ENCODE peak calls at places on chromosome 1, in seven cellular contexts. E, A, C, J, N, R and S are unnamed samples.

GRCh38 chr1:57963545-57963944 is 539.7 kb upstream of the DAB1 start:
- DNase-seq in E (peak; percentile 59), A (no peak), C (no peak), J (no peak), N (no peak), R (no peak), S (no peak)

GRCh38 chr1:117678246-117678977 is 72.6 kb downstream of the TENT5C start:
- DNase-seq in E (no peak), A (no peak), C (no peak), J (no peak), N (peak; percentile 53), R (no peak), S (no peak)

GRCh38 chr1:38370716-38371504 is 324.3 kb upstream of the POU3F1 start:
- DNase-seq in E (peak; percentile 52), A (no peak), C (no peak), J (no peak), N (no peak), R (no peak), S (no peak)

GRCh38 chr1:231971397-231972233 is 345.0 kb downstream of the DISC1 start:
- DNase-seq in E (peak; percentile 17), A (no peak), C (no peak), J (no peak), N (no peak), R (peak; percentile 84), S (no peak)

GRCh38 chr1:87451229-87451900 is 122.7 kb downstream of the LMO4 start:
- DNase-seq in E (no peak), A (no peak), C (no peak), J (no peak), N (no peak), R (peak; percentile 34), S (no peak)

GRCh38 chr1:100353988-100354387 is 1.7 kb downstream of the CDC14A start:
- DNase-seq in E (peak; percentile 7), A (no peak), C (peak; percentile 20), J (no peak), N (no peak), R (no peak), S (no peak)

GRCh38 chr1:193103759-193104495 is 1.3 kb downstream of the GLRX2 start:
- DNase-seq in E (no peak), A (no peak), C (no peak), J (no peak), N (no peak), R (no peak), S (no peak)

GRCh38 chr1:25682059-25682601 is 65.5 kb downstream of the MAN1C1 start:
- DNase-seq in E (no peak), A (no peak), C (no peak), J (no peak), N (no peak), R (no peak), S (no peak)

GRCh38 chr1:60875139-60875538 is 207.2 kb upstream of the NFIA start:
- DNase-seq in E (no peak), A (no peak), C (no peak), J (no peak), N (no peak), R (peak; percentile 34), S (no peak)

GRCh38 chr1:229762891-229763290 is 136.8 kb downstream of the URB2 start:
- DNase-seq in E (no peak), A (no peak), C (no peak), J (no peak), N (no peak), R (no peak), S (no peak)

GRCh38 chr1:96981181-96981580 is 259.6 kb downstream of the PTBP2 start:
- DNase-seq in E (peak; percentile 74), A (no peak), C (no peak), J (no peak), N (no peak), R (no peak), S (no peak)

GRCh38 chr1:162629651-162630050 is 2.6 kb upstream of the DDR2 start:
- DNase-seq in E (peak; percentile 34), A (no peak), C (no peak), J (no peak), N (no peak), R (peak; percentile 79), S (no peak)

GRCh38 chr1:22096036-22096435 is 43.5 kb downstream of the CDC42 start:
- DNase-seq in E (no peak), A (no peak), C (no peak), J (no peak), N (no peak), R (no peak), S (no peak)

GRCh38 chr1:164648211-164649080 is 89.5 kb downstream of the PBX1 start:
- DNase-seq in E (no peak), A (no peak), C (no peak), J (no peak), N (no peak), R (no peak), S (no peak)

GRCh38 chr1:231215676-231216385 is 25.2 kb upstream of the GNPAT start:
- DNase-seq in E (no peak), A (no peak), C (no peak), J (no peak), N (no peak), R (no peak), S (no peak)

DNA sequence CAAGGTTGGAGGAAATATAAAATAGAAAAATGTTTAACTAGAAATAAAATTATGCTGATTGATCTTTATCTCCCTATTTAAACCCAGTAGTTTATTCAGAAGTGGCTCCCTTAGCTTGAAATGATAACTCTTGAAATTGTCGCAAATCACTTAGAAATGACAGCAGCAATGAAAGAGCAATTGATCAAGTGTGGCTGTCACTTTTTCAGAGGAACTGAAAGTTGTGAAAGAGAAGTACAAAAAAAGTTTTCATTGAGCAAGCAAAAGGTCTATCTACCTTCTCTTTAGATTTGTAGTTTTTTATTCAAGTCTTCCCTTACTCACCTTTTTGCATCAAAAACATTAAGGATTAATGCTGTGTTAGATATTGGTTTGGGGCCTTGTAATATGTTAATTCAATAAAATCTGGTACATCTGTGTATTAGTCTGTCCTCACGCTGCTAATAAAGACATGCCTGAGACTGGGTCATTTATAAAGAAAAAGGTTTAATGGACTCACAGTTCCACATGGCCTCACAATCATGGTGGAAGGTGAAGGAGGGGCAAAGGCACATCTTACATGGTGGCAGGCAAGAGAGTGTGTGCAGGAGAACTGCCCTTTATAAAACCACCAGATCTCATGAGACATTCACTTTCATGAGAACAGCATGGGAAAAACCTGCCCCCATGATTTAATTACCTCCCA is 48.3 kb downstream of the LRRC8C start:
- DNase-seq in E (no peak), A (no peak), C (no peak), J (no peak), N (no peak), R (no peak), S (no peak)
- H3K9me3 ChIP-seq in E (no peaks in the 10 kb centered on the region), A (no peaks in the 10 kb centered on the region), C (no peaks in the 10 kb centered on the region), J (peaks cover 5% of the 10 kb centered on the region), N (no peaks in the 10 kb centered on the region), R (no peaks in the 10 kb centered on the region), S (peaks cover 8% of the 10 kb centered on the region)

GRCh38 chr1:158930504-158930903 is 848 bp upstream of the PYHIN1 start:
- DNase-seq in E (no peak), A (no peak), C (no peak), J (peak; percentile 46), N (no peak), R (no peak), S (no peak)
- H3K27ac ChIP-seq in E (no peak overlapping the region), A (no peak overlapping the region), C (no peak overlapping the region), J (peak overlapping the region; percentile 60), N (no peak overlapping the region), R (no peak overlapping the region), S (no peak overlapping the region)

GRCh38 chr1:152411144-152411543 is 2.9 kb downstream of the CRNN start:
- DNase-seq in E (no peak), A (no peak), C (no peak), J (no peak), N (no peak), R (no peak), S (no peak)
- H3K9me3 ChIP-seq in E (no peaks in the 10 kb centered on the region), A (no peaks in the 10 kb centered on the region), C (no peaks in the 10 kb centered on the region), J (no peaks in the 10 kb centered on the region), N (no peaks in the 10 kb centered on the region), R (no peaks in the 10 kb centered on the region), S (no peaks in the 10 kb centered on the region)

DNA sequence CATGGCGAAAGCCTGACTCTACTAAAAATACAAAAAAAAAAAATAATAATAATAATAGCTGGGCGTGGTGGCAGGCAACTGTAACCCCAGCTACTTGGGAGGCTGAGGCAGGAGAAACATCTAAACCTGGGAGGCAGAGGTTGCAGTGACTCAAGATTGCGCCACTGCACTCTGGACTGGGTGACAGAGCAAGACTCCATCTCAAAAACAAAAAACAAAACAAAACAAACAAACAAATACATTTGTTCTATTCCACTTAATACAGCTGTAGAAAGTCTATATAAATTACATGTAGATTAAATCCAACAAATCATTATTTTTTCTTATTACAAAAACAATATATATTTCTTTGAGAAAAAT is 48.7 kb downstream of the PHACTR4 start:
- DNase-seq in E (no peak), A (no peak), C (no peak), J (no peak), N (no peak), R (no peak), S (no peak)
- H3K27ac ChIP-seq in E (no peak overlapping the region), A (no peak overlapping the region), C (peak overlapping the region; percentile 97), J (peak overlapping the region; percentile 69), N (no peak overlapping the region), R (no peak overlapping the region), S (no peak overlapping the region)

DNA sequence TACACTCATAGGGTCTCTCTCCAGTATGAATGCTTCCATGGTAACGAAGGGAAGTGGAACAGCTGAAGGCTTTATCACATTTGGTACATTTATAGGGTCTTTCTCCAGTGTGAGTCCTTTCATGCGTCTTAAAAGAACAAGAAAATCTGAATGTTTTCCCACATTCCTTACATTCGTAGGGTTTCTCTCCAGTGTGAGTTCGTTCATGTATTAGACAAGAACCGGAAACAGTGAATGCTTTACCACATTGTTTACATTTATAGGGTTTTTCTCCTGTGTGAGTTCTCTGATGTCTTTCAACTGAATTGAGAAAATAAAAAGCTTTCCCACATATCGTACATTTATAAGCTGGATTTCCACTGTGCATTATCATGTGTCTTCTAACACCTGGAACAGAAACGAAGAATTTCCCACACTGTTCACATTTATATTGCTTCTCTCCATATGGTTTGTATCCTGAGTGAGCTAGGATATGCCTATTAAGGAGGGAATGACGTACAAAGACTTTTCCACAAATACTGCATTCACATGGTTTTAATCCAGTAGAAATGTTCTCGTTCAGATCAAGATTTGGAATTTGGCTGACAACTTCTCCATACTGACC is 3.4 kb downstream of the ZNF669 start:
- DNase-seq in E (no peak), A (no peak), C (no peak), J (no peak), N (no peak), R (no peak), S (no peak)
- H3K9me3 ChIP-seq in E (peaks cover 39% of the 10 kb centered on the region), A (no peaks in the 10 kb centered on the region), C (peaks cover 84% of the 10 kb centered on the region), J (peaks cover 43% of the 10 kb centered on the region), N (peaks cover 69% of the 10 kb centered on the region), R (no peaks in the 10 kb centered on the region), S (peaks cover 65% of the 10 kb centered on the region)

DNA sequence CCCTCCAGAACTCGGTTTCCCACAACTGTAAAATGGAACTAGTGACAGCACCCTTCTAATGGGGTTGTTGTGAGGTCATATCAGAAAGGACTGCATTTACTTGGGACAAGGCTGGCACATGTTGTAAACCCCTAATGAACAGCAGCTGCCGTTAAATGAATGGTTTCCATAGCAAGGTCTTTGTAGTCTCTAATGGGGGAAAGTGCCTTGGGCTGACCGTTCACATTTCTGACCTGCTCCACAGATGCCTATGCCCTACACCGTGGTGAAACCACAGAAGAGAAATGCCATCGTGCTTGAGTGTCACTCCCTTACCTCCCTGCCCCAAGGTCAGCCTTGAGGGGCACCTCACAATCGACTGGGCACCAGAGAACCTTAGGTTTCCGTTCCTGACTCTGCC is 143.1 kb downstream of the ZSCAN20 start:
- DNase-seq in E (no peak), A (no peak), C (no peak), J (no peak), N (no peak), R (no peak), S (no peak)
- H3K27ac ChIP-seq in E (no peak overlapping the region), A (no peak overlapping the region), C (no peak overlapping the region), J (no peak overlapping the region), N (no peak overlapping the region), R (no peak overlapping the region), S (no peak overlapping the region)